ENCODE peak calls at places on chromosomes 12 and 14, in five cellular contexts. G is neuronal stem cell, I is H9, H is H1, B is trophoblast cell. D is an unnamed sample.

GRCh38 chr14:30621954-30622830 is at the start of gene SCFD1:
- DNase-seq in G (peak; percentile 82), I (peak; percentile 97), H (peak; percentile 82), B (peak; percentile 95), D (peak; percentile 91)

GRCh38 chr12:123363743-123364531 is 710 bp downstream of the SBNO1 start:
- DNase-seq in G (peak; percentile 63), I (peak; percentile 39), H (no peak), B (no peak), D (no peak)

GRCh38 chr12:51848843-51849735 is 571 bp upstream of the FIGNL2 start:
- DNase-seq in G (peak; percentile 74), I (peak; percentile 79), H (no peak), B (no peak), D (peak; percentile 26)

GRCh38 chr12:133235401-133236112 is at the start of gene ANHX:
- DNase-seq in G (no peak), I (no peak), H (no peak), B (no peak), D (no peak)

GRCh38 chr14:103923863-103924262 is 4.4 kb upstream of the TDRD9 start:
- DNase-seq in G (no peak), I (no peak), H (no peak), B (no peak), D (no peak)

GRCh38 chr12:40999212-40999611 is 188.9 kb upstream of the PDZRN4 start:
- DNase-seq in G (no peak), I (no peak), H (no peak), B (no peak), D (no peak)

GRCh38 chr12:1418144-1418543 is 176.2 kb downstream of the FBXL14 start:
- DNase-seq in G (no peak), I (no peak), H (no peak), B (no peak), D (no peak)

GRCh38 chr12:1173806-1174617 is 183.0 kb downstream of the ERC1 start:
- DNase-seq in G (no peak), I (no peak), H (no peak), B (no peak), D (no peak)

GRCh38 chr12:112937741-112938719 is at the start of gene OAS3:
- DNase-seq in G (no peak), I (peak; percentile 58), H (no peak), B (peak; percentile 84), D (peak; percentile 90)

GRCh38 chr12:58069268-58069967 is 128.1 kb downstream of the ATP23 start:
- DNase-seq in G (no peak), I (no peak), H (no peak), B (no peak), D (peak; percentile 54)

GRCh38 chr12:116524964-116525379 is 34.2 kb upstream of the MAP1LC3B2 start:
- DNase-seq in G (no peak), I (peak; percentile 84), H (no peak), B (no peak), D (no peak)

GRCh38 chr12:99170461-99170860 is 477.1 kb upstream of the GARIN6 start:
- DNase-seq in G (no peak), I (no peak), H (no peak), B (no peak), D (no peak)

GRCh38 chr12:79911889-79912656 is 22.8 kb downstream of the PPP1R12A start:
- DNase-seq in G (no peak), I (no peak), H (no peak), B (peak; percentile 25), D (no peak)

GRCh38 chr12:120939523-120939922 is 35.4 kb upstream of the SPPL3 start:
- DNase-seq in G (no peak), I (no peak), H (no peak), B (peak; percentile 89), D (no peak)

GRCh38 chr14:103228076-103228806 is 105.0 kb downstream of the TNFAIP2 start:
- DNase-seq in G (no peak), I (no peak), H (no peak), B (no peak), D (no peak)

GRCh38 chr14:61573321-61573720 is 122.0 kb upstream of the HIF1A start:
- DNase-seq in G (no peak), I (no peak), H (no peak), B (no peak), D (no peak)

GRCh38 chr14:105281354-105282097 is 19.3 kb downstream of the BRF1 start:
- DNase-seq in G (peak; percentile 37), I (no peak), H (no peak), B (peak; percentile 82), D (peak; percentile 84)

GRCh38 chr12:39605501-39605900 is 14.1 kb downstream of the ABCD2 start:
- DNase-seq in G (no peak), I (no peak), H (no peak), B (no peak), D (peak; percentile 45)

GRCh38 chr12:54182086-54182485 is 6.7 kb downstream of the SMUG1 start:
- DNase-seq in G (no peak), I (no peak), H (no peak), B (no peak), D (no peak)

GRCh38 chr12:131765961-131766360 is 55.1 kb downstream of the SFSWAP start:
- DNase-seq in G (no peak), I (no peak), H (no peak), B (no peak), D (no peak)

GRCh38 chr14:73977896-73978295 is 27.8 kb downstream of the COQ6 start:
- DNase-seq in G (no peak), I (no peak), H (no peak), B (no peak), D (peak; percentile 72)

GRCh38 chr14:72666610-72667009 is 227.3 kb downstream of the DPF3 start:
- DNase-seq in G (no peak), I (no peak), H (no peak), B (peak; percentile 38), D (peak; percentile 42)

GRCh38 chr14:72416892-72417291 is 477.0 kb downstream of the DPF3 start:
- DNase-seq in G (no peak), I (no peak), H (no peak), B (peak; percentile 86), D (no peak)

GRCh38 chr14:87992720-87993484 is at the start of gene GALC:
- DNase-seq in G (peak; percentile 85), I (peak; percentile 96), H (peak; percentile 59), B (peak; percentile 97), D (peak; percentile 96)

GRCh38 chr12:6921539-6921938 is 6.2 kb upstream of the ATN1 start:
- DNase-seq in G (no peak), I (no peak), H (no peak), B (no peak), D (no peak)

GRCh38 chr12:6917491-6918231 is 3.3 kb downstream of the ENO2 start:
- DNase-seq in G (no peak), I (no peak), H (no peak), B (no peak), D (no peak)

GRCh38 chr12:6916426-6917200 is 2.2 kb downstream of the ENO2 start:
- DNase-seq in G (no peak), I (no peak), H (no peak), B (no peak), D (no peak)

GRCh38 chr12:6921996-6922935 is 5.5 kb upstream of the ATN1 start:
- DNase-seq in G (no peak), I (no peak), H (no peak), B (no peak), D (no peak)

GRCh38 chr12:6919588-6919987 is 5.2 kb downstream of the ENO2 start:
- DNase-seq in G (no peak), I (no peak), H (no peak), B (no peak), D (no peak)
- H2BK12ac ChIP-seq in G (no peak overlapping the region), I (no peak overlapping the region), H (no peak overlapping the region), B (no peak overlapping the region), D (no peak overlapping the region)

GRCh38 chr14:51335521-51335920 is 95.5 kb downstream of the TMX1 start:
- DNase-seq in G (no peak), I (no peak), H (no peak), B (no peak), D (no peak)

GRCh38 chr14:51337520-51337919 is 97.5 kb downstream of the TMX1 start:
- DNase-seq in G (no peak), I (no peak), H (no peak), B (no peak), D (no peak)

GRCh38 chr14:51333901-51334432 is 93.9 kb downstream of the TMX1 start:
- DNase-seq in G (no peak), I (no peak), H (no peak), B (no peak), D (no peak)

GRCh38 chr14:51333299-51333698 is 93.3 kb downstream of the TMX1 start:
- DNase-seq in G (no peak), I (no peak), H (no peak), B (no peak), D (no peak)

GRCh38 chr14:51336304-51336703 is 96.3 kb downstream of the TMX1 start:
- DNase-seq in G (no peak), I (no peak), H (no peak), B (no peak), D (no peak)
- H2BK12ac ChIP-seq in G (no peak overlapping the region), I (no peak overlapping the region), H (no peak overlapping the region), B (no peak overlapping the region), D (peak overlapping the region; percentile 12)

GRCh38 chr12:50079771-50080170 is 5.4 kb upstream of the SMARCD1 start:
- DNase-seq in G (no peak), I (no peak), H (no peak), B (no peak), D (no peak)
- H2BK12ac ChIP-seq in G (no peak overlapping the region), I (no peak overlapping the region), H (no peak overlapping the region), B (no peak overlapping the region), D (no peak overlapping the region)

GRCh38 chr12:107221909-107222308 is 128.6 kb upstream of the CRY1 start:
- DNase-seq in G (no peak), I (no peak), H (no peak), B (no peak), D (no peak)
- H2BK12ac ChIP-seq in G (no peak overlapping the region), I (no peak overlapping the region), H (no peak overlapping the region), B (no peak overlapping the region), D (no peak overlapping the region)

GRCh38 chr14:43031598-43031997 is 1424.9 kb downstream of the LRFN5 start:
- DNase-seq in G (no peak), I (no peak), H (no peak), B (no peak), D (no peak)
- H2BK12ac ChIP-seq in G (no peak overlapping the region), I (no peak overlapping the region), H (no peak overlapping the region), B (no peak overlapping the region), D (no peak overlapping the region)

DNA sequence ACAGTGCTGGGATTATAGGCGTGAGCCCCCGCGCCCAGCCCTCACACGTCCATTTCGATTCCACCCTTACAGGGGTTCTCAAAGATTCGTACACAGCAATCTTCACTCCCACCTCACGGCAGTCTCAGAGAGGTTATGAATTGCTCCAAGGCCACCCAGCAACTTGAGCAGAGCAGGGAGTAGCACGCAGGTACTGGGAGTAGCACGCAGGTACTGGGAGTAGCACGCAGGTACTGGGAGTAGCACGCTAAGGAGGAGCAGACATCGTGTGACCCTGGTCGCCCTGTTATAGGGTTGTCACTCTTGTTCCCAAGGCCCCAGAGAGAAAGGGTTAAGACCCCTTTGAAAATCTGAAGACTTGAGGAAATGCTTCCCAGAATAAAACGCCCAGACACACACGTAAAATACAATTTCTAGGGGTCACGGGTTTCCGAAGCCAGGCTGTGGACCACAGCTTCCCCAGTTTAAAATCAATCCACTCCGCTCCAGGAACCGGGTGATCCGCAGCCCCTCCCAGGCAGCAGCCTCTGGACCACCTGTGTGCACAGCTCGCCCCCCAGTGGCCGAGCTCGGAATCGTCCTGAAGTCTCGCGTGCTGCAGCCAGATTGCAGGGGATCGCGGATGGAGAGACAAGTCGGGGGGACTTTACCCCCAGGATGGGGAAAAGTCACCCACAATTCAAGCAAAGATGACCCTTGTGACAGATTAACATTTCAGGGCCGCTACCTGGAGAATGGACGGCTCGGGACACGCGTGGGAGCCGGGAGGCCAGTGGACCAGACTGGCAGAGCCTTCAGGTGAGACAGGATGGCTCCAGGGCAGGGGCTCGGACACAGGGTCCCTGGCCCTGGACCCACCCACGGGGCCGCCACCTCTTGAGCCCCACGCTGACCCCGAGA is 92.0 kb downstream of the SCARB1 start:
- DNase-seq in G (peak; percentile 78), I (peak; percentile 93), H (no peak), B (peak; percentile 69), D (peak; percentile 68)
- H2BK12ac ChIP-seq in G (peak overlapping the region; percentile 14), I (no peak overlapping the region), H (peak overlapping the region; percentile 43), B (no peak overlapping the region), D (no peak overlapping the region)